ENCODE peak calls at places on chromosomes 6 and 20, in ten cellular contexts. One of them, this sample, is unnamed.
A peak's percentile ranks its signal among the peaks of the same experiment; 100 is the strongest.

GRCh38 chr20:8082999-8083398 is 49.1 kb upstream of the PLCB1 start:
- DNase-seq in stimulated activated naive B cell treated with anti-CD40 and anti-IgM and Interleukin-4, amounts not matched to agents 10 μg/mL and 1 μg/mL and 100 μg/mL, for 72 hours: no peak
- DNase-seq in NCI-H1092: peak; percentile 63
- DNase-seq in stomach: no peak
- DNase-seq in epithelial cell of esophagus: peak; percentile 17
- DNase-seq in HEK293T: no peak
- DNase-seq in lung: no peak
- DNase-seq in AG20443: peak; percentile 58
- DNase-seq in stimulated activated CD4-positive, alpha-beta T cell treated with anti-CD3 and anti-CD28 coated beads, TNF-alpha, amount 100 ng/mL, for 4 hours: no peak
- DNase-seq in stimulated activated CD8-positive, alpha-beta memory T cell treated with anti-CD3 and anti-CD28 coated beads, Interleukin-4, amount 100 ng/mL, for 1 hour: no peak
- DNase-seq in this sample: no peak

GRCh38 chr6:26054937-26055669 is 32.1 kb upstream of the HFE start:
- DNase-seq in stimulated activated naive B cell treated with anti-CD40 and anti-IgM and Interleukin-4, amounts not matched to agents 10 μg/mL and 1 μg/mL and 100 μg/mL, for 72 hours: peak; percentile 87
- DNase-seq in NCI-H1092: peak; percentile 63
- DNase-seq in stomach: peak; percentile 87
- DNase-seq in epithelial cell of esophagus: peak; percentile 96
- DNase-seq in HEK293T: peak; percentile 62
- DNase-seq in lung: peak; percentile 94
- DNase-seq in AG20443: peak; percentile 88
- DNase-seq in stimulated activated CD4-positive, alpha-beta T cell treated with anti-CD3 and anti-CD28 coated beads, TNF-alpha, amount 100 ng/mL, for 4 hours: peak; percentile 53
- DNase-seq in stimulated activated CD8-positive, alpha-beta memory T cell treated with anti-CD3 and anti-CD28 coated beads, Interleukin-4, amount 100 ng/mL, for 1 hour: peak; percentile 41
- DNase-seq in this sample: peak; percentile 87

GRCh38 chr6:81734500-81735140 is 17.9 kb downstream of the TENT5A start:
- DNase-seq in stimulated activated naive B cell treated with anti-CD40 and anti-IgM and Interleukin-4, amounts not matched to agents 10 μg/mL and 1 μg/mL and 100 μg/mL, for 72 hours: no peak
- DNase-seq in NCI-H1092: no peak
- DNase-seq in stomach: no peak
- DNase-seq in epithelial cell of esophagus: peak; percentile 17
- DNase-seq in HEK293T: no peak
- DNase-seq in lung: no peak
- DNase-seq in AG20443: no peak
- DNase-seq in stimulated activated CD4-positive, alpha-beta T cell treated with anti-CD3 and anti-CD28 coated beads, TNF-alpha, amount 100 ng/mL, for 4 hours: no peak
- DNase-seq in stimulated activated CD8-positive, alpha-beta memory T cell treated with anti-CD3 and anti-CD28 coated beads, Interleukin-4, amount 100 ng/mL, for 1 hour: no peak
- DNase-seq in this sample: no peak

GRCh38 chr6:7143161-7143974 is 35.6 kb downstream of the RREB1 start:
- DNase-seq in stimulated activated naive B cell treated with anti-CD40 and anti-IgM and Interleukin-4, amounts not matched to agents 10 μg/mL and 1 μg/mL and 100 μg/mL, for 72 hours: no peak
- DNase-seq in NCI-H1092: peak; percentile 84
- DNase-seq in stomach: no peak
- DNase-seq in epithelial cell of esophagus: no peak
- DNase-seq in HEK293T: no peak
- DNase-seq in lung: no peak
- DNase-seq in AG20443: no peak
- DNase-seq in stimulated activated CD4-positive, alpha-beta T cell treated with anti-CD3 and anti-CD28 coated beads, TNF-alpha, amount 100 ng/mL, for 4 hours: no peak
- DNase-seq in stimulated activated CD8-positive, alpha-beta memory T cell treated with anti-CD3 and anti-CD28 coated beads, Interleukin-4, amount 100 ng/mL, for 1 hour: no peak
- DNase-seq in this sample: no peak

GRCh38 chr6:91994787-91995186 is 1407.9 kb upstream of the MAP3K7 start:
- DNase-seq in stimulated activated naive B cell treated with anti-CD40 and anti-IgM and Interleukin-4, amounts not matched to agents 10 μg/mL and 1 μg/mL and 100 μg/mL, for 72 hours: no peak
- DNase-seq in NCI-H1092: no peak
- DNase-seq in stomach: no peak
- DNase-seq in epithelial cell of esophagus: no peak
- DNase-seq in HEK293T: no peak
- DNase-seq in lung: no peak
- DNase-seq in AG20443: no peak
- DNase-seq in stimulated activated CD4-positive, alpha-beta T cell treated with anti-CD3 and anti-CD28 coated beads, TNF-alpha, amount 100 ng/mL, for 4 hours: no peak
- DNase-seq in stimulated activated CD8-positive, alpha-beta memory T cell treated with anti-CD3 and anti-CD28 coated beads, Interleukin-4, amount 100 ng/mL, for 1 hour: no peak
- DNase-seq in this sample: no peak

GRCh38 chr6:8939615-8940014 is 504.3 kb upstream of the SLC35B3 start:
- DNase-seq in stimulated activated naive B cell treated with anti-CD40 and anti-IgM and Interleukin-4, amounts not matched to agents 10 μg/mL and 1 μg/mL and 100 μg/mL, for 72 hours: no peak
- DNase-seq in NCI-H1092: peak; percentile 26
- DNase-seq in stomach: no peak
- DNase-seq in epithelial cell of esophagus: no peak
- DNase-seq in HEK293T: peak; percentile 41
- DNase-seq in lung: no peak
- DNase-seq in AG20443: no peak
- DNase-seq in stimulated activated CD4-positive, alpha-beta T cell treated with anti-CD3 and anti-CD28 coated beads, TNF-alpha, amount 100 ng/mL, for 4 hours: no peak
- DNase-seq in stimulated activated CD8-positive, alpha-beta memory T cell treated with anti-CD3 and anti-CD28 coated beads, Interleukin-4, amount 100 ng/mL, for 1 hour: no peak
- DNase-seq in this sample: no peak

GRCh38 chr6:124119591-124119990 is 315.9 kb downstream of the NKAIN2 start:
- DNase-seq in stimulated activated naive B cell treated with anti-CD40 and anti-IgM and Interleukin-4, amounts not matched to agents 10 μg/mL and 1 μg/mL and 100 μg/mL, for 72 hours: no peak
- DNase-seq in NCI-H1092: peak; percentile 45
- DNase-seq in stomach: no peak
- DNase-seq in epithelial cell of esophagus: no peak
- DNase-seq in HEK293T: no peak
- DNase-seq in lung: no peak
- DNase-seq in AG20443: no peak
- DNase-seq in stimulated activated CD4-positive, alpha-beta T cell treated with anti-CD3 and anti-CD28 coated beads, TNF-alpha, amount 100 ng/mL, for 4 hours: no peak
- DNase-seq in stimulated activated CD8-positive, alpha-beta memory T cell treated with anti-CD3 and anti-CD28 coated beads, Interleukin-4, amount 100 ng/mL, for 1 hour: no peak
- DNase-seq in this sample: no peak

GRCh38 chr6:84645000-84645399 is 119.4 kb downstream of the TBX18 start:
- DNase-seq in stimulated activated naive B cell treated with anti-CD40 and anti-IgM and Interleukin-4, amounts not matched to agents 10 μg/mL and 1 μg/mL and 100 μg/mL, for 72 hours: no peak
- DNase-seq in NCI-H1092: no peak
- DNase-seq in stomach: no peak
- DNase-seq in epithelial cell of esophagus: peak; percentile 82
- DNase-seq in HEK293T: no peak
- DNase-seq in lung: no peak
- DNase-seq in AG20443: peak; percentile 36
- DNase-seq in stimulated activated CD4-positive, alpha-beta T cell treated with anti-CD3 and anti-CD28 coated beads, TNF-alpha, amount 100 ng/mL, for 4 hours: no peak
- DNase-seq in stimulated activated CD8-positive, alpha-beta memory T cell treated with anti-CD3 and anti-CD28 coated beads, Interleukin-4, amount 100 ng/mL, for 1 hour: no peak
- DNase-seq in this sample: peak; percentile 72

GRCh38 chr6:33688006-33688405 is 23.5 kb downstream of the UQCC2 start:
- DNase-seq in stimulated activated naive B cell treated with anti-CD40 and anti-IgM and Interleukin-4, amounts not matched to agents 10 μg/mL and 1 μg/mL and 100 μg/mL, for 72 hours: no peak
- DNase-seq in NCI-H1092: no peak
- DNase-seq in stomach: no peak
- DNase-seq in epithelial cell of esophagus: no peak
- DNase-seq in HEK293T: no peak
- DNase-seq in lung: no peak
- DNase-seq in AG20443: no peak
- DNase-seq in stimulated activated CD4-positive, alpha-beta T cell treated with anti-CD3 and anti-CD28 coated beads, TNF-alpha, amount 100 ng/mL, for 4 hours: no peak
- DNase-seq in stimulated activated CD8-positive, alpha-beta memory T cell treated with anti-CD3 and anti-CD28 coated beads, Interleukin-4, amount 100 ng/mL, for 1 hour: no peak
- DNase-seq in this sample: no peak

GRCh38 chr6:64782877-64783276 is 924.1 kb downstream of the EYS start:
- DNase-seq in stimulated activated naive B cell treated with anti-CD40 and anti-IgM and Interleukin-4, amounts not matched to agents 10 μg/mL and 1 μg/mL and 100 μg/mL, for 72 hours: no peak
- DNase-seq in NCI-H1092: no peak
- DNase-seq in stomach: no peak
- DNase-seq in epithelial cell of esophagus: peak; percentile 76
- DNase-seq in HEK293T: no peak
- DNase-seq in lung: no peak
- DNase-seq in AG20443: no peak
- DNase-seq in stimulated activated CD4-positive, alpha-beta T cell treated with anti-CD3 and anti-CD28 coated beads, TNF-alpha, amount 100 ng/mL, for 4 hours: no peak
- DNase-seq in stimulated activated CD8-positive, alpha-beta memory T cell treated with anti-CD3 and anti-CD28 coated beads, Interleukin-4, amount 100 ng/mL, for 1 hour: no peak
- DNase-seq in this sample: no peak

GRCh38 chr6:44940367-44940766 is 387.8 kb upstream of the RUNX2 start:
- DNase-seq in stimulated activated naive B cell treated with anti-CD40 and anti-IgM and Interleukin-4, amounts not matched to agents 10 μg/mL and 1 μg/mL and 100 μg/mL, for 72 hours: no peak
- DNase-seq in NCI-H1092: no peak
- DNase-seq in stomach: no peak
- DNase-seq in epithelial cell of esophagus: no peak
- DNase-seq in HEK293T: no peak
- DNase-seq in lung: no peak
- DNase-seq in AG20443: no peak
- DNase-seq in stimulated activated CD4-positive, alpha-beta T cell treated with anti-CD3 and anti-CD28 coated beads, TNF-alpha, amount 100 ng/mL, for 4 hours: no peak
- DNase-seq in stimulated activated CD8-positive, alpha-beta memory T cell treated with anti-CD3 and anti-CD28 coated beads, Interleukin-4, amount 100 ng/mL, for 1 hour: no peak
- DNase-seq in this sample: peak; percentile 28

GRCh38 chr20:35235881-35236280 is 9.4 kb downstream of the MMP24 start:
- DNase-seq in stimulated activated naive B cell treated with anti-CD40 and anti-IgM and Interleukin-4, amounts not matched to agents 10 μg/mL and 1 μg/mL and 100 μg/mL, for 72 hours: no peak
- DNase-seq in NCI-H1092: no peak
- DNase-seq in stomach: no peak
- DNase-seq in epithelial cell of esophagus: no peak
- DNase-seq in HEK293T: no peak
- DNase-seq in lung: peak; percentile 71
- DNase-seq in AG20443: no peak
- DNase-seq in stimulated activated CD4-positive, alpha-beta T cell treated with anti-CD3 and anti-CD28 coated beads, TNF-alpha, amount 100 ng/mL, for 4 hours: no peak
- DNase-seq in stimulated activated CD8-positive, alpha-beta memory T cell treated with anti-CD3 and anti-CD28 coated beads, Interleukin-4, amount 100 ng/mL, for 1 hour: no peak
- DNase-seq in this sample: no peak

GRCh38 chr6:156984178-156984738 is 207.1 kb downstream of the ARID1B start:
- DNase-seq in stimulated activated naive B cell treated with anti-CD40 and anti-IgM and Interleukin-4, amounts not matched to agents 10 μg/mL and 1 μg/mL and 100 μg/mL, for 72 hours: no peak
- DNase-seq in NCI-H1092: no peak
- DNase-seq in stomach: no peak
- DNase-seq in epithelial cell of esophagus: peak; percentile 9
- DNase-seq in HEK293T: no peak
- DNase-seq in lung: no peak
- DNase-seq in AG20443: no peak
- DNase-seq in stimulated activated CD4-positive, alpha-beta T cell treated with anti-CD3 and anti-CD28 coated beads, TNF-alpha, amount 100 ng/mL, for 4 hours: no peak
- DNase-seq in stimulated activated CD8-positive, alpha-beta memory T cell treated with anti-CD3 and anti-CD28 coated beads, Interleukin-4, amount 100 ng/mL, for 1 hour: no peak
- DNase-seq in this sample: no peak

GRCh38 chr20:44388466-44389023 is 33.0 kb downstream of the HNF4A start:
- DNase-seq in stimulated activated naive B cell treated with anti-CD40 and anti-IgM and Interleukin-4, amounts not matched to agents 10 μg/mL and 1 μg/mL and 100 μg/mL, for 72 hours: peak; percentile 53
- DNase-seq in NCI-H1092: peak; percentile 16
- DNase-seq in stomach: peak; percentile 59
- DNase-seq in epithelial cell of esophagus: peak; percentile 81
- DNase-seq in HEK293T: peak; percentile 83
- DNase-seq in lung: peak; percentile 47
- DNase-seq in AG20443: peak; percentile 86
- DNase-seq in stimulated activated CD4-positive, alpha-beta T cell treated with anti-CD3 and anti-CD28 coated beads, TNF-alpha, amount 100 ng/mL, for 4 hours: peak; percentile 37
- DNase-seq in stimulated activated CD8-positive, alpha-beta memory T cell treated with anti-CD3 and anti-CD28 coated beads, Interleukin-4, amount 100 ng/mL, for 1 hour: peak; percentile 15
- DNase-seq in this sample: peak; percentile 88

GRCh38 chr20:25399038-25399430 is 8.4 kb upstream of the ABHD12 start:
- DNase-seq in stimulated activated naive B cell treated with anti-CD40 and anti-IgM and Interleukin-4, amounts not matched to agents 10 μg/mL and 1 μg/mL and 100 μg/mL, for 72 hours: no peak
- DNase-seq in NCI-H1092: peak; percentile 24
- DNase-seq in stomach: peak; percentile 45
- DNase-seq in epithelial cell of esophagus: peak; percentile 80
- DNase-seq in HEK293T: peak; percentile 53
- DNase-seq in lung: peak; percentile 31
- DNase-seq in AG20443: peak; percentile 74
- DNase-seq in stimulated activated CD4-positive, alpha-beta T cell treated with anti-CD3 and anti-CD28 coated beads, TNF-alpha, amount 100 ng/mL, for 4 hours: no peak
- DNase-seq in stimulated activated CD8-positive, alpha-beta memory T cell treated with anti-CD3 and anti-CD28 coated beads, Interleukin-4, amount 100 ng/mL, for 1 hour: no peak
- DNase-seq in this sample: peak; percentile 97

GRCh38 chr20:20407891-20408805 is 40.2 kb downstream of the INSM1 start:
- DNase-seq in stimulated activated naive B cell treated with anti-CD40 and anti-IgM and Interleukin-4, amounts not matched to agents 10 μg/mL and 1 μg/mL and 100 μg/mL, for 72 hours: no peak
- DNase-seq in NCI-H1092: peak; percentile 22
- DNase-seq in stomach: no peak
- DNase-seq in epithelial cell of esophagus: no peak
- DNase-seq in HEK293T: peak; percentile 44
- DNase-seq in lung: no peak
- DNase-seq in AG20443: peak; percentile 46
- DNase-seq in stimulated activated CD4-positive, alpha-beta T cell treated with anti-CD3 and anti-CD28 coated beads, TNF-alpha, amount 100 ng/mL, for 4 hours: no peak
- DNase-seq in stimulated activated CD8-positive, alpha-beta memory T cell treated with anti-CD3 and anti-CD28 coated beads, Interleukin-4, amount 100 ng/mL, for 1 hour: no peak
- DNase-seq in this sample: peak; percentile 27

GRCh38 chr6:97040355-97040860 is 115.9 kb downstream of the KLHL32 start:
- DNase-seq in stimulated activated naive B cell treated with anti-CD40 and anti-IgM and Interleukin-4, amounts not matched to agents 10 μg/mL and 1 μg/mL and 100 μg/mL, for 72 hours: no peak
- DNase-seq in NCI-H1092: peak; percentile 45
- DNase-seq in stomach: no peak
- DNase-seq in epithelial cell of esophagus: no peak
- DNase-seq in HEK293T: no peak
- DNase-seq in lung: no peak
- DNase-seq in AG20443: no peak
- DNase-seq in stimulated activated CD4-positive, alpha-beta T cell treated with anti-CD3 and anti-CD28 coated beads, TNF-alpha, amount 100 ng/mL, for 4 hours: no peak
- DNase-seq in stimulated activated CD8-positive, alpha-beta memory T cell treated with anti-CD3 and anti-CD28 coated beads, Interleukin-4, amount 100 ng/mL, for 1 hour: no peak
- DNase-seq in this sample: no peak

GRCh38 chr20:62929051-62929538 is 2.8 kb upstream of the DIDO1 start:
- DNase-seq in stimulated activated naive B cell treated with anti-CD40 and anti-IgM and Interleukin-4, amounts not matched to agents 10 μg/mL and 1 μg/mL and 100 μg/mL, for 72 hours: peak; percentile 30
- DNase-seq in NCI-H1092: no peak
- DNase-seq in stomach: peak; percentile 73
- DNase-seq in epithelial cell of esophagus: peak; percentile 59
- DNase-seq in HEK293T: no peak
- DNase-seq in lung: peak; percentile 73
- DNase-seq in AG20443: peak; percentile 87
- DNase-seq in stimulated activated CD4-positive, alpha-beta T cell treated with anti-CD3 and anti-CD28 coated beads, TNF-alpha, amount 100 ng/mL, for 4 hours: no peak
- DNase-seq in stimulated activated CD8-positive, alpha-beta memory T cell treated with anti-CD3 and anti-CD28 coated beads, Interleukin-4, amount 100 ng/mL, for 1 hour: no peak
- DNase-seq in this sample: peak; percentile 85

GRCh38 chr6:157535354-157536217 is 154.6 kb downstream of the ZDHHC14 start:
- DNase-seq in stimulated activated naive B cell treated with anti-CD40 and anti-IgM and Interleukin-4, amounts not matched to agents 10 μg/mL and 1 μg/mL and 100 μg/mL, for 72 hours: no peak
- DNase-seq in NCI-H1092: no peak
- DNase-seq in stomach: no peak
- DNase-seq in epithelial cell of esophagus: peak; percentile 74
- DNase-seq in HEK293T: no peak
- DNase-seq in lung: no peak
- DNase-seq in AG20443: peak; percentile 39
- DNase-seq in stimulated activated CD4-positive, alpha-beta T cell treated with anti-CD3 and anti-CD28 coated beads, TNF-alpha, amount 100 ng/mL, for 4 hours: no peak
- DNase-seq in stimulated activated CD8-positive, alpha-beta memory T cell treated with anti-CD3 and anti-CD28 coated beads, Interleukin-4, amount 100 ng/mL, for 1 hour: no peak
- DNase-seq in this sample: peak; percentile 52

GRCh38 chr6:54060286-54060685 is 51.0 kb upstream of the MLIP start:
- DNase-seq in stimulated activated naive B cell treated with anti-CD40 and anti-IgM and Interleukin-4, amounts not matched to agents 10 μg/mL and 1 μg/mL and 100 μg/mL, for 72 hours: no peak
- DNase-seq in NCI-H1092: no peak
- DNase-seq in stomach: no peak
- DNase-seq in epithelial cell of esophagus: peak; percentile 28
- DNase-seq in HEK293T: no peak
- DNase-seq in lung: no peak
- DNase-seq in AG20443: peak; percentile 12
- DNase-seq in stimulated activated CD4-positive, alpha-beta T cell treated with anti-CD3 and anti-CD28 coated beads, TNF-alpha, amount 100 ng/mL, for 4 hours: no peak
- DNase-seq in stimulated activated CD8-positive, alpha-beta memory T cell treated with anti-CD3 and anti-CD28 coated beads, Interleukin-4, amount 100 ng/mL, for 1 hour: no peak
- DNase-seq in this sample: no peak

GRCh38 chr20:19492937-19493336 is 265.1 kb upstream of the RIN2 start:
- DNase-seq in stimulated activated naive B cell treated with anti-CD40 and anti-IgM and Interleukin-4, amounts not matched to agents 10 μg/mL and 1 μg/mL and 100 μg/mL, for 72 hours: no peak
- DNase-seq in NCI-H1092: peak; percentile 11
- DNase-seq in stomach: no peak
- DNase-seq in epithelial cell of esophagus: no peak
- DNase-seq in HEK293T: no peak
- DNase-seq in lung: no peak
- DNase-seq in AG20443: no peak
- DNase-seq in stimulated activated CD4-positive, alpha-beta T cell treated with anti-CD3 and anti-CD28 coated beads, TNF-alpha, amount 100 ng/mL, for 4 hours: no peak
- DNase-seq in stimulated activated CD8-positive, alpha-beta memory T cell treated with anti-CD3 and anti-CD28 coated beads, Interleukin-4, amount 100 ng/mL, for 1 hour: no peak
- DNase-seq in this sample: no peak

GRCh38 chr6:112886415-112886814 is 539.3 kb downstream of the RFPL4B start:
- DNase-seq in stimulated activated naive B cell treated with anti-CD40 and anti-IgM and Interleukin-4, amounts not matched to agents 10 μg/mL and 1 μg/mL and 100 μg/mL, for 72 hours: no peak
- DNase-seq in NCI-H1092: no peak
- DNase-seq in stomach: no peak
- DNase-seq in epithelial cell of esophagus: no peak
- DNase-seq in HEK293T: no peak
- DNase-seq in lung: no peak
- DNase-seq in AG20443: no peak
- DNase-seq in stimulated activated CD4-positive, alpha-beta T cell treated with anti-CD3 and anti-CD28 coated beads, TNF-alpha, amount 100 ng/mL, for 4 hours: no peak
- DNase-seq in stimulated activated CD8-positive, alpha-beta memory T cell treated with anti-CD3 and anti-CD28 coated beads, Interleukin-4, amount 100 ng/mL, for 1 hour: no peak
- DNase-seq in this sample: no peak

GRCh38 chr20:52172392-52173047 is 19.1 kb downstream of the ZFP64 start:
- DNase-seq in stimulated activated naive B cell treated with anti-CD40 and anti-IgM and Interleukin-4, amounts not matched to agents 10 μg/mL and 1 μg/mL and 100 μg/mL, for 72 hours: peak; percentile 16
- DNase-seq in NCI-H1092: no peak
- DNase-seq in stomach: no peak
- DNase-seq in epithelial cell of esophagus: peak; percentile 4
- DNase-seq in HEK293T: no peak
- DNase-seq in lung: no peak
- DNase-seq in AG20443: no peak
- DNase-seq in stimulated activated CD4-positive, alpha-beta T cell treated with anti-CD3 and anti-CD28 coated beads, TNF-alpha, amount 100 ng/mL, for 4 hours: no peak
- DNase-seq in stimulated activated CD8-positive, alpha-beta memory T cell treated with anti-CD3 and anti-CD28 coated beads, Interleukin-4, amount 100 ng/mL, for 1 hour: no peak
- DNase-seq in this sample: no peak

GRCh38 chr6:165098165-165098564 is 211.2 kb downstream of the C6orf118 start:
- DNase-seq in stimulated activated naive B cell treated with anti-CD40 and anti-IgM and Interleukin-4, amounts not matched to agents 10 μg/mL and 1 μg/mL and 100 μg/mL, for 72 hours: no peak
- DNase-seq in NCI-H1092: no peak
- DNase-seq in stomach: no peak
- DNase-seq in epithelial cell of esophagus: peak; percentile 42
- DNase-seq in HEK293T: peak; percentile 33
- DNase-seq in lung: no peak
- DNase-seq in AG20443: no peak
- DNase-seq in stimulated activated CD4-positive, alpha-beta T cell treated with anti-CD3 and anti-CD28 coated beads, TNF-alpha, amount 100 ng/mL, for 4 hours: no peak
- DNase-seq in stimulated activated CD8-positive, alpha-beta memory T cell treated with anti-CD3 and anti-CD28 coated beads, Interleukin-4, amount 100 ng/mL, for 1 hour: no peak
- DNase-seq in this sample: peak; percentile 55

GRCh38 chr6:31702819-31703716 is at the start of gene ABHD16A:
- DNase-seq in stimulated activated naive B cell treated with anti-CD40 and anti-IgM and Interleukin-4, amounts not matched to agents 10 μg/mL and 1 μg/mL and 100 μg/mL, for 72 hours: peak; percentile 97
- DNase-seq in NCI-H1092: peak; percentile 88
- DNase-seq in stomach: peak; percentile 99
- DNase-seq in epithelial cell of esophagus: peak; percentile 99
- DNase-seq in HEK293T: peak; percentile 99
- DNase-seq in lung: peak; percentile 99
- DNase-seq in AG20443: peak; percentile 99
- DNase-seq in stimulated activated CD4-positive, alpha-beta T cell treated with anti-CD3 and anti-CD28 coated beads, TNF-alpha, amount 100 ng/mL, for 4 hours: peak; percentile 92
- DNase-seq in stimulated activated CD8-positive, alpha-beta memory T cell treated with anti-CD3 and anti-CD28 coated beads, Interleukin-4, amount 100 ng/mL, for 1 hour: peak; percentile 93
- DNase-seq in this sample: peak; percentile 98

GRCh38 chr6:143023695-143024094 is 37.0 kb upstream of the AIG1 start:
- DNase-seq in stimulated activated naive B cell treated with anti-CD40 and anti-IgM and Interleukin-4, amounts not matched to agents 10 μg/mL and 1 μg/mL and 100 μg/mL, for 72 hours: no peak
- DNase-seq in NCI-H1092: no peak
- DNase-seq in stomach: no peak
- DNase-seq in epithelial cell of esophagus: no peak
- DNase-seq in HEK293T: no peak
- DNase-seq in lung: no peak
- DNase-seq in AG20443: no peak
- DNase-seq in stimulated activated CD4-positive, alpha-beta T cell treated with anti-CD3 and anti-CD28 coated beads, TNF-alpha, amount 100 ng/mL, for 4 hours: no peak
- DNase-seq in stimulated activated CD8-positive, alpha-beta memory T cell treated with anti-CD3 and anti-CD28 coated beads, Interleukin-4, amount 100 ng/mL, for 1 hour: no peak
- DNase-seq in this sample: no peak

GRCh38 chr20:22908437-22908836 is 126.7 kb upstream of the SSTR4 start:
- DNase-seq in stimulated activated naive B cell treated with anti-CD40 and anti-IgM and Interleukin-4, amounts not matched to agents 10 μg/mL and 1 μg/mL and 100 μg/mL, for 72 hours: no peak
- DNase-seq in NCI-H1092: no peak
- DNase-seq in stomach: no peak
- DNase-seq in epithelial cell of esophagus: no peak
- DNase-seq in HEK293T: no peak
- DNase-seq in lung: no peak
- DNase-seq in AG20443: no peak
- DNase-seq in stimulated activated CD4-positive, alpha-beta T cell treated with anti-CD3 and anti-CD28 coated beads, TNF-alpha, amount 100 ng/mL, for 4 hours: no peak
- DNase-seq in stimulated activated CD8-positive, alpha-beta memory T cell treated with anti-CD3 and anti-CD28 coated beads, Interleukin-4, amount 100 ng/mL, for 1 hour: no peak
- DNase-seq in this sample: no peak

GRCh38 chr20:23350855-23351838 is 556 bp downstream of the NXT1 start:
- DNase-seq in stimulated activated naive B cell treated with anti-CD40 and anti-IgM and Interleukin-4, amounts not matched to agents 10 μg/mL and 1 μg/mL and 100 μg/mL, for 72 hours: peak; percentile 51
- DNase-seq in NCI-H1092: peak; percentile 25
- DNase-seq in stomach: peak; percentile 41
- DNase-seq in epithelial cell of esophagus: peak; percentile 74
- DNase-seq in HEK293T: peak; percentile 25
- DNase-seq in lung: peak; percentile 58
- DNase-seq in AG20443: peak; percentile 33
- DNase-seq in stimulated activated CD4-positive, alpha-beta T cell treated with anti-CD3 and anti-CD28 coated beads, TNF-alpha, amount 100 ng/mL, for 4 hours: peak; percentile 39
- DNase-seq in stimulated activated CD8-positive, alpha-beta memory T cell treated with anti-CD3 and anti-CD28 coated beads, Interleukin-4, amount 100 ng/mL, for 1 hour: peak; percentile 32
- DNase-seq in this sample: peak; percentile 34

This sample was measured in HT-29.